ENCODE peak calls at places on chromosomes 7 and 10, in eight cellular contexts. I is Daoy; A is T-helper 2 cell; R is NAMALWA; J is IMR-90; K is NCI-H446; D is activated T-helper 1 cell treated with anti-CD3 and anti-CD28 coated beads, Interleukin-12 subunit alpha, Interleukin-12 subunit beta, Interleukin-2, Interleukin-4 antibody, amounts not matched to agents 30 ng/mL and 10 ng/mL and 1 ng/mL, durations not matched to agents 14 hours and 24 hours and 36 hours; H is SW480. N is an unnamed sample.

GRCh38 chr10:22435650-22436049 is 90.4 kb downstream of the SPAG6 start:
- DNase-seq in I (no peak), A (no peak), R (no peak), J (no peak), K (no peak), D (no peak), H (no peak), N (no peak)

GRCh38 chr7:40329601-40330153 is 194.9 kb downstream of the SUGCT start:
- DNase-seq in I (peak; percentile 59), A (no peak), R (peak; percentile 77), J (peak; percentile 74), K (no peak), D (no peak), H (peak; percentile 75), N (peak; percentile 51)

GRCh38 chr10:100346351-100346764 is 675 bp upstream of the SCD start:
- DNase-seq in I (peak; percentile 77), A (peak; percentile 28), R (peak; percentile 88), J (peak; percentile 70), K (peak; percentile 14), D (peak; percentile 72), H (peak; percentile 61), N (peak; percentile 88)

GRCh38 chr7:66549466-66549865 is 79.2 kb upstream of the KCTD7 start:
- DNase-seq in I (no peak), A (no peak), R (no peak), J (no peak), K (no peak), D (no peak), H (no peak), N (no peak)

GRCh38 chr7:25012254-25012653 is 32.3 kb upstream of the OSBPL3 start:
- DNase-seq in I (no peak), A (no peak), R (no peak), J (no peak), K (no peak), D (no peak), H (no peak), N (no peak)

GRCh38 chr7:133436014-133436428 is 183.1 kb downstream of the EXOC4 start:
- DNase-seq in I (peak; percentile 26), A (no peak), R (no peak), J (peak; percentile 79), K (peak; percentile 10), D (no peak), H (no peak), N (no peak)

GRCh38 chr7:994592-995308 is 11.8 kb downstream of the CYP2W1 start:
- DNase-seq in I (no peak), A (no peak), R (peak; percentile 82), J (no peak), K (no peak), D (no peak), H (no peak), N (no peak)

GRCh38 chr7:118762451-118762850 is 537.9 kb downstream of the ANKRD7 start:
- DNase-seq in I (no peak), A (no peak), R (no peak), J (no peak), K (no peak), D (no peak), H (no peak), N (no peak)

GRCh38 chr7:37039131-37039719 is 314.9 kb upstream of the AOAH start:
- DNase-seq in I (no peak), A (no peak), R (no peak), J (no peak), K (no peak), D (no peak), H (no peak), N (no peak)

GRCh38 chr10:5547934-5548660 is 23.3 kb downstream of the CALML3 start:
- DNase-seq in I (peak; percentile 61), A (no peak), R (no peak), J (no peak), K (no peak), D (no peak), H (peak; percentile 96), N (no peak)

GRCh38 chr10:29646238-29646902 is 11.6 kb upstream of the SVIL start:
- DNase-seq in I (peak; percentile 61), A (no peak), R (no peak), J (peak; percentile 36), K (peak; percentile 60), D (no peak), H (peak; percentile 8), N (no peak)

GRCh38 chr7:43038229-43038628 is 74.2 kb upstream of the HECW1 start:
- DNase-seq in I (peak; percentile 54), A (no peak), R (no peak), J (peak; percentile 73), K (no peak), D (no peak), H (no peak), N (no peak)

GRCh38 chr7:102992820-102993531 is 80.2 kb downstream of the LRRC17 start:
- DNase-seq in I (peak; percentile 95), A (no peak), R (no peak), J (peak; percentile 87), K (peak; percentile 62), D (no peak), H (no peak), N (no peak)

GRCh38 chr7:89002942-89003618 is 207.5 kb upstream of the TEX47 start:
- DNase-seq in I (no peak), A (no peak), R (peak; percentile 67), J (no peak), K (no peak), D (no peak), H (no peak), N (no peak)

GRCh38 chr7:50552921-50553320 is 12.3 kb downstream of the DDC start:
- DNase-seq in I (peak; percentile 44), A (no peak), R (no peak), J (peak; percentile 55), K (no peak), D (no peak), H (peak; percentile 26), N (peak; percentile 49)

GRCh38 chr7:94277236-94277635 is 117.5 kb upstream of the COL1A2 start:
- DNase-seq in I (no peak), A (no peak), R (no peak), J (no peak), K (no peak), D (no peak), H (no peak), N (no peak)

GRCh38 chr7:8669501-8669851 is 236.1 kb downstream of the NXPH1 start:
- DNase-seq in I (no peak), A (no peak), R (no peak), J (no peak), K (no peak), D (no peak), H (no peak), N (no peak)

GRCh38 chr10:50216894-50217293 is 34.4 kb downstream of the ASAH2 start:
- DNase-seq in I (peak; percentile 10), A (no peak), R (no peak), J (peak; percentile 10), K (no peak), D (no peak), H (peak; percentile 36), N (peak; percentile 24)

GRCh38 chr7:2301510-2301860 is 12.8 kb downstream of the SNX8 start:
- DNase-seq in I (peak; percentile 23), A (no peak), R (no peak), J (no peak), K (no peak), D (no peak), H (no peak), N (no peak)

GRCh38 chr10:47379445-47379785 is 4.7 kb downstream of the ZNF488 start:
- DNase-seq in I (no peak), A (no peak), R (no peak), J (no peak), K (no peak), D (no peak), H (no peak), N (no peak)